ENCODE peak calls at places on chromosomes 5 and 9, in four cellular contexts. B, D, A and E are unnamed samples. For H3K4me1, the result is how much of the 10 kb centered on the place peaks cover.

GRCh38 chr5:123868267-123868666 is 356.3 kb downstream of the CSNK1G3 start:
- DNase-seq in A (no peak), B (no peak), D (no peak), E (no peak)

GRCh38 chr5:51892680-51893079 is 509.4 kb downstream of the ISL1 start:
- DNase-seq in D (no peak), B (no peak), A (no peak), E (no peak)

GRCh38 chr9:126373241-126373640 is 46.6 kb downstream of the MVB12B start:
- DNase-seq in D (peak), B (no peak), A (no peak), E (no peak)

GRCh38 chr5:145471831-145472616 is 363.1 kb downstream of the PRELID2 start:
- DNase-seq in A (no peak), D (peak), B (peak), E (no peak)

GRCh38 chr5:72908666-72909065 is 47.2 kb upstream of the FCHO2 start:
- DNase-seq in B (no peak), A (no peak), D (peak), E (no peak)

GRCh38 chr9:16143947-16144890 is 591.4 kb downstream of the CCDC171 start:
- DNase-seq in B (no peak), D (peak), A (no peak), E (no peak)

GRCh38 chr5:132055808-132056609 is 4.4 kb upstream of the IL3 start:
- DNase-seq in B (peak), A (peak), D (no peak), E (no peak)

GRCh38 chr5:57171818-57172465 is 1.9 kb upstream of the GPBP1 start:
- DNase-seq in A (no peak), B (peak), D (peak), E (no peak)

GRCh38 chr5:18487928-18488480 is 853.7 kb downstream of the TAF11L14 start:
- DNase-seq in A (no peak), B (no peak), D (peak), E (no peak)

GRCh38 chr5:175557778-175558177 is 79.4 kb downstream of the SFXN1 start:
- DNase-seq in D (no peak), A (no peak), B (no peak), E (no peak)
- H3K27ac ChIP-seq in D (no peak), A (no peak), B (no peak), E (no peak)

DNA sequence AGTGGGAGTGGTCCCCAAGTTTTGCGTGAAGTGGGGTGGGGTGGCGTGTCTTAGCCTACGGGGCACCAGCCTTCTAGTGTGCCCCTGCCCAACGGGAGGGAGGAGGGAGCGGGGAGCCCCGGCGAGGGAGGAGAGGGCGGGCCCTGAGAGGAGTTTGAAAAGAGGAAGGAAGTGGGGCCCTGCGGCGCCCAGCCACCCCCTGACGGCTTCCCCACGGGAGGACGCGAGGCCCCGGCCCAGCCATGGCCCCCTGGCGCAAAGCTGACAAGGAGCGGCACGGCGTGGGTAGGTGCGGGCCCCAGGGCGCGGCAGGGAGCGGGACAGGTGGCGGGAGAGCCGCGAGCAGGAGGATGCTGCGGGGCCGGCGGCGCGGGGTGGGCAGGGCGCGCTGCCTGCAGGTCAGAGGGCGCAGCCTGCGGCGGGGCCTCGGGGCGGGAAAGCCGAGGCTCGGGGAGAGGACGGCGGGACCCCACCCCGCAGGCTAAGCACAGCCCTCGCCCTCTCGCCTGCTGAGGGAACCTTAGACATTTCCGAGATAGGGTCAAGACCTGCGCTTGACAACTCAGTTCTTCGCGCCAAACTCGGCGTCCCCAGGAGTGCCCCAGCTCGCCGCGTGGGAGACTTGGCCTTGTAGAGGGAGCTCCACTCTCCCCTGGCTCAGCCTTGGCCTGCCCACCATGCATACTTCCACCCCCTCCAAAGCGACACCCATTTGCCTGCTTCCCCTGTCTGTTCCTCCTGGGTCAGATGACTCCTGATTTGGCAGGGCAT is at the start of gene DOCK2:
- DNase-seq in D (no peak), B (peak), A (peak), E (peak)
- H3K4me3 ChIP-seq in D (peak), B (peak), A (peak), E (peak)

GRCh38 chr5:53025506-53025905 is 36.4 kb downstream of the ITGA2 start:
- DNase-seq in D (no peak), A (no peak), B (no peak), E (no peak)

GRCh38 chr5:53027913-53028312 is 38.8 kb downstream of the ITGA2 start:
- DNase-seq in D (peak), B (peak), A (peak), E (peak)

GRCh38 chr5:53024535-53024934 is 35.4 kb downstream of the ITGA2 start:
- DNase-seq in A (no peak), D (no peak), B (no peak), E (no peak)

GRCh38 chr5:53022889-53023511 is 33.8 kb downstream of the ITGA2 start:
- DNase-seq in A (no peak), D (no peak), B (no peak), E (no peak)

GRCh38 chr5:53023969-53024368 is 34.8 kb downstream of the ITGA2 start:
- DNase-seq in A (no peak), D (peak), B (no peak), E (no peak)
- H3K4me1 ChIP-seq in A (under half), D (under half), B (under half), E (under half)

DNA sequence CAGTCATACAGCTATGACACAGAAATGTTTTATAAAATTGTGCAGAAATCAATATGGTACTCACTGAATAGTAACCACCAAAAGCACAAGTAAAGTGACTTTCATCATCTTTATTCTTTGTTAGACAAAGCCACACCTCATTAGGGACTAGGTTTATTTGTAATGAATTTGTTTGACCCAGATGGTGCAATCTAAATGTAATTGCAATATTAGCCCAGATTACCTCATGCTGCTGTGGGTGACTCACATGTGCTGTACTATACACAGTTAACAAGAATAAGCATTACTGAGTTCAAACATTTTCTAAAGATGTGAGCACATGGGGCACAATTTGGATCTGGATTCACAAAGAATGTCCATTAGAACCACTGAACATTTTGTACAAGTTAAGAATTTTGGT is 759.3 kb upstream of the TYRP1 start:
- DNase-seq in B (no peak), D (peak), A (no peak), E (no peak)
- H3K27ac ChIP-seq in B (no peak), D (no peak), A (no peak), E (no peak)

GRCh38 chr9:36207016-36207415 is 16.3 kb downstream of the CLTA start:
- DNase-seq in D (peak), B (no peak), A (peak), E (peak)

GRCh38 chr9:36208521-36209253 is 18.0 kb downstream of the CLTA start:
- DNase-seq in D (peak), B (no peak), A (no peak), E (no peak)

GRCh38 chr9:36207546-36208012 is 16.9 kb downstream of the CLTA start:
- DNase-seq in D (peak), A (no peak), B (no peak), E (no peak)

GRCh38 chr9:36210722-36211121 is 20.0 kb downstream of the CLTA start:
- DNase-seq in A (no peak), D (no peak), B (no peak), E (no peak)

DNA sequence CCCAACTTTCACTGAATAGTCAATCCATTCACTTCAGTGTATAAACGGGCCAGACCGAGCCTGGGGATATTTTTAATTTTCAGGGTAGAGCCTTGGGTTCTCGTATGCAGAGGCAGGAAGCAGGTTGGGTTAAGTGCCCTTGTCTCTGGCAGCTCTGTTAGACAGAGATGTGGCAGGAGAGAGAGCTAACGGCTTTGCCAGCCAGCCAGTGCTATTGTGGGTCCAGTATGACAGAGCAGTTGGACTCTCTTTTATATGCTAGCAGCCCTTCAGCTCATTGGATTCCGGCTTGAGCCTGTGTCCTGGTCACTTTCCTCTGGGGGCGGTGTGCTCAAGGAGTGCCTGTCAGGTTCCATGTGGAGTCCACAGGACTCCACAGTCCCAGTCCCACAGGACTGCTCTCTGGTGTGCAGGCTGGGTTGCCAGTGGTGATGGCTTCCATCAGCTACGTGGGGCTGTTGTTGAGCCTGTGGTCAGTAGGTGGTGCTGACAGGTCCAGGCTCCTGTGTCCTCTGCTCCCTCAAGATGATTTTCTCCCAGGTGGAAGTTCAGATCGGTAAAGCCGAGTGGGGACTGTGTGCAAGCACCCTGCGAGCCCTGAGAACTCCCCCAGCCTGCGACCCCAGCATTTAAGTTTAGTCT is 14.3 kb downstream of the CLTA start:
- DNase-seq in D (no peak), A (no peak), B (no peak), E (no peak)
- H3K4me3 ChIP-seq in D (no peak), A (no peak), B (no peak), E (no peak)

GRCh38 chr5:177369913-177370487 is 12.3 kb downstream of the RGS14 start:
- DNase-seq in D (no peak), A (no peak), B (no peak), E (no peak)

GRCh38 chr5:177371705-177372533 is 12.3 kb upstream of the SLC34A1 start:
- DNase-seq in B (no peak), A (no peak), D (no peak), E (no peak)

GRCh38 chr5:177369050-177369912 is 11.6 kb downstream of the RGS14 start:
- DNase-seq in D (no peak), B (no peak), A (no peak), E (no peak)

GRCh38 chr5:177371120-177371537 is 13.1 kb upstream of the SLC34A1 start:
- DNase-seq in A (no peak), D (no peak), B (no peak), E (peak)

DNA sequence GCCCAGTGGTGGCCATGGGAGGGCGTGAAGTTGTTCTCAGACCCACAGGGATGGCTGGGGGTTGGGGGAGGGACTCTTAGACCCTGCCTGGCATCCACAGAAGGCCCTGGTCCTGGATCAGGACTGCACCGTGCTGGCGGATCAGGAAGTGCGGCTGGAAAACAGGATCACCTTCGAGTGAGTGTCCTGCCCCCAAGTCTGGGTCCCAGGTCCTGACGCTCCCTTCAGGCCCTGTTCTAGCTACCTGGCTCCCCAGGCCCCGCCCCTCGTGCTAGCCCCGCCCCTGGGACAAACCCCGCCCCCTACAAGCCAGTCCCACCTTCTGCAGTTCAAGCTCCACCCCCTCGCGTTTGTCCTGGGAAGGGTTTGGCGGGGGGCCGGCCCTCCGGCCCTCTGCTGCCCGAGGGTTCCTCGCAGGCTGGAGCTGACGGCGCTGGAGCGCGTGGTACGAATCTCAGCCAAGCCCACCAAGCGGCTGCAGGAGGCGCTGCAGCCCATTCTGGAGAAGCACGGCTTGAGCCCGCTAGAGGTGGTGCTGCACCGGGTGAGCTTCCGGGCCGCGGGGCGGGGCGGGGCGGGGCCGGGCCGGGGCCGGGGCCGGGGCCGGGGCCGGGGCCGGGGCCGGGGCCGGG is 12.9 kb downstream of the RGS14 start:
- DNase-seq in B (peak), D (peak), A (peak), E (peak)
- H3K4me1 ChIP-seq in B (half or more), D (under half), A (under half), E (under half)

DNA sequence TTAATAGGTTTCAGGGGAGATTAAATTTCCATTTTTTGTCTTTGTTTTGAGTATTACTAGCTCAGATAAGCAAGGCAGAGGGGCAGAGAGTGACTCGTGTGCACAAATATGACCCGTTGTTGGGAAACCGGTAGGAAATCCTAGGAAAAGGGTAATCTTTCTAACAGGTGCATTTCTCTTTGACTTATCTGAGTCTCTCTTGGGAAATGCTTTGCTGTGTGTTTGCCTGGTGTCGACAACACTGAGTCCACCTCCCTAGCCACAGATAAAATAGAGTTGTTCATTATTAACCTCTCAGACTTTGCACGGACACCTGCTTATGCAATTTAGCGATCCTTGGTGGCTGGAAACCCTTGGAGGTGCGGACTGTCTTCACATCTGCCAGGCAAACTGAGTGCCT is 164.2 kb downstream of the FGF1 start:
- DNase-seq in A (no peak), D (no peak), B (no peak), E (no peak)
- H3K27ac ChIP-seq in A (no peak), D (no peak), B (no peak), E (no peak)

GRCh38 chr9:76873056-76873792 is 32.7 kb downstream of the PRUNE2 start:
- DNase-seq in D (no peak), B (no peak), A (no peak), E (no peak)
- H3K4me3 ChIP-seq in D (peak), B (no peak), A (no peak), E (no peak)

GRCh38 chr9:75956161-75956560 is 65.7 kb downstream of the PCSK5 start:
- DNase-seq in D (no peak), B (no peak), A (no peak), E (no peak)
- H3K4me1 ChIP-seq in D (under half), B (under half), A (under half), E (under half)

DNA sequence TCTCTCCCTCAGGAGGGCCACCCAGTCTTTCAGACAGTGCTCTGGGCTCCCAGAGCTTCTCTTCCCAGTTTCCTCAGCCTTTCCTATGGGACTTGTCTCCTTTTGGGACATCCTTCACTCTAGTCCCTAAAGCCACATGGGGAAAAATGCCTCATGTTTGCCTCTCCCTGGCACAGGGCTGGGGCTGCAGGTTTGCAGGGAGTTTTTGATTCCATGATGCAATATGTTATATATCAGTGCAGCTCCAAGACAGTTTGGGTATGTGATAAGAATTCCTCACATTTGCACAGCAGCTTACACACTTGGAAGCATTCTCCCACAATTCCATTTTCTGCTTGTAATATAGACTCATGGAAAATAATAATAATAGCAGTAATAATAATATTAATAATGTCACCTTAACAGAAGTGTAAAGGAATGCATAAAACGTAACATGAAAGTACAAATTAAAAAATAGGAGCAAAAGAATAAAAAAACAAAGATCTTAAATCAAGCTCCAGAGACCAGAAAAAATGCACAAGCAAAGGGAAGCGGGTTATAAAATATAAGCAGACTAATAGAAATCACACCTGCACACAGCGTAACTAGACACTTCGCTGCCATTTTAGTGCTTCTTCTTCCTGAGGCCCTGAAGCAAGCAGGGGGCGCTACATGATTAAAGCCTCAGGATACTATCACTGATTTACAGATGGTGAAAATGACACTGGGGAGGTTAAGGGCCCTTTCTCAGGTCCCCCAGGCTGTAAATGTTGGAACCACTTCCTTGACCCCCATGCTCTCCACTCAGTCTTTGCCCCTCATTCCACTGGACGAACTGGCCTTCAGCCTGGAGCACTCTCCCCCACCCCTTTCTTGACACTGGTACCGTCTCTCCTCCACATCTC is 70.0 kb upstream of the IL17B start:
- DNase-seq in D (no peak), A (no peak), B (no peak), E (no peak)
- H3K27ac ChIP-seq in D (peak), A (peak), B (peak), E (peak)